ENCODE peak calls at places on chromosome 1, in nine cellular contexts. U is AG04450; I is AG04449; P is cardiac muscle cell; Z is retinal pigment epithelial cell; W is stimulated activated CD8-positive, alpha-beta memory T cell treated with anti-CD3 and anti-CD28 coated beads, Interleukin-12 subunit alpha, Interleukin-12 subunit beta, amount 100 ng/mL, for 1 hour; M is WTC11; D is LoVo; F is non-pigmented ciliary epithelial cell. H is an unnamed sample.

GRCh38 chr1:92425617-92426016 is 61.1 kb downstream of the GFI1 start:
- DNase-seq in F (no peak), U (no peak), D (no peak), I (no peak), W (no peak), Z (no peak), P (no peak), M (no peak), H (no peak)

GRCh38 chr1:29931477-29932175 is 695.3 kb downstream of the PTPRU start:
- DNase-seq in P (no peak), W (no peak), Z (no peak), D (no peak), I (no peak), U (no peak), M (no peak), F (no peak), H (no peak)

GRCh38 chr1:111851552-111851951 is 95.9 kb downstream of the DDX20 start:
- DNase-seq in D (no peak), M (no peak), W (no peak), F (no peak), Z (no peak), I (no peak), U (no peak), P (no peak), H (no peak)

GRCh38 chr1:99173900-99174299 is 90.4 kb upstream of the PLPPR4 start:
- DNase-seq in W (no peak), P (no peak), F (no peak), U (no peak), M (no peak), D (no peak), I (no peak), Z (no peak), H (no peak)

GRCh38 chr1:18921506-18922251 is 19.3 kb upstream of the ALDH4A1 start:
- DNase-seq in U (no peak), D (no peak), Z (no peak), I (no peak), W (no peak), P (no peak), F (no peak), M (no peak), H (no peak)

GRCh38 chr1:8261398-8261762 is 56.5 kb upstream of the SLC45A1 start:
- DNase-seq in I (no peak), D (no peak), W (no peak), M (no peak), P (no peak), U (no peak), Z (no peak), F (no peak), H (no peak)

GRCh38 chr1:90826834-90827233 is 109.7 kb upstream of the BARHL2 start:
- DNase-seq in I (no peak), F (no peak), P (no peak), M (no peak), D (no peak), W (no peak), U (no peak), Z (no peak), H (no peak)

GRCh38 chr1:152645146-152645545 is 18.0 kb upstream of the LCE2D start:
- DNase-seq in W (no peak), U (no peak), I (no peak), Z (no peak), F (no peak), P (no peak), M (no peak), D (no peak), H (no peak)

GRCh38 chr1:9774744-9775679 is 48.8 kb downstream of the CLSTN1 start:
- DNase-seq in W (no peak), D (no peak), F (no peak), U (no peak), Z (no peak), I (no peak), M (no peak), P (no peak), H (no peak)

H was measured in HT-29.